ENCODE peak calls at places on chromosomes 1 and 21, in six cellular contexts. One of them, this sample, is unnamed.

GRCh38 chr1:40633563-40634376 is 31.7 kb downstream of the RIMS3 start:
- DNase-seq in HCT116: no peak
- DNase-seq in right lobe of liver: no peak
- DNase-seq in body of pancreas: peak
- DNase-seq in transverse colon: peak
- DNase-seq in NB4: no peak
- DNase-seq in this sample: peak

GRCh38 chr1:212466913-212467650 is 34.4 kb downstream of the NENF start:
- DNase-seq in right lobe of liver: no peak
- DNase-seq in body of pancreas: no peak
- DNase-seq in NB4: no peak
- DNase-seq in transverse colon: no peak
- DNase-seq in HCT116: no peak
- DNase-seq in this sample: no peak

GRCh38 chr1:209168204-209168603 is 415.3 kb upstream of the CAMK1G start:
- DNase-seq in HCT116: no peak
- DNase-seq in transverse colon: no peak
- DNase-seq in right lobe of liver: peak
- DNase-seq in body of pancreas: peak
- DNase-seq in NB4: no peak
- DNase-seq in this sample: no peak

GRCh38 chr1:179095377-179095776 is 13.5 kb downstream of the TOR3A start:
- DNase-seq in right lobe of liver: no peak
- DNase-seq in HCT116: no peak
- DNase-seq in body of pancreas: no peak
- DNase-seq in transverse colon: no peak
- DNase-seq in NB4: no peak
- DNase-seq in this sample: no peak

GRCh38 chr1:227453962-227454361 is 109.4 kb upstream of the ZNF678 start:
- DNase-seq in right lobe of liver: no peak
- DNase-seq in body of pancreas: no peak
- DNase-seq in transverse colon: no peak
- DNase-seq in HCT116: no peak
- DNase-seq in NB4: no peak
- DNase-seq in this sample: no peak

GRCh38 chr21:45076245-45076661 is 1.9 kb downstream of the ADARB1 start:
- DNase-seq in body of pancreas: no peak
- DNase-seq in NB4: peak
- DNase-seq in right lobe of liver: no peak
- DNase-seq in transverse colon: no peak
- DNase-seq in HCT116: no peak
- DNase-seq in this sample: peak

GRCh38 chr1:179366093-179366800 is 476 bp downstream of the AXDND1 start:
- DNase-seq in body of pancreas: no peak
- DNase-seq in HCT116: no peak
- DNase-seq in right lobe of liver: no peak
- DNase-seq in NB4: no peak
- DNase-seq in transverse colon: no peak
- DNase-seq in this sample: peak

GRCh38 chr1:12618661-12619395 is 818 bp upstream of the DHRS3 start:
- DNase-seq in transverse colon: peak
- DNase-seq in HCT116: peak
- DNase-seq in right lobe of liver: peak
- DNase-seq in body of pancreas: peak
- DNase-seq in NB4: peak
- DNase-seq in this sample: peak

GRCh38 chr1:90133133-90133532 is 138.2 kb downstream of the ZNF326 start:
- DNase-seq in HCT116: peak
- DNase-seq in NB4: peak
- DNase-seq in right lobe of liver: no peak
- DNase-seq in body of pancreas: peak
- DNase-seq in transverse colon: peak
- DNase-seq in this sample: peak

GRCh38 chr1:115768549-115768948 is at the start of gene CASQ2:
- DNase-seq in right lobe of liver: no peak
- DNase-seq in NB4: no peak
- DNase-seq in transverse colon: no peak
- DNase-seq in body of pancreas: no peak
- DNase-seq in HCT116: no peak
- DNase-seq in this sample: no peak
- TF ChIP-seq POLR2A in right lobe of liver: no peak
- TF ChIP-seq POLR2A in NB4: no peak
- TF ChIP-seq POLR2A in transverse colon: peak
- TF ChIP-seq POLR2A in body of pancreas: no peak
- TF ChIP-seq POLR2A in HCT116: no peak
- TF ChIP-seq POLR2A in this sample: no peak

GRCh38 chr1:236063551-236063918 is 1.4 kb downstream of the NID1 start:
- DNase-seq in NB4: no peak
- DNase-seq in transverse colon: no peak
- DNase-seq in body of pancreas: no peak
- DNase-seq in HCT116: no peak
- DNase-seq in right lobe of liver: no peak
- DNase-seq in this sample: no peak

GRCh38 chr1:236063919-236064673 is 794 bp downstream of the NID1 start:
- DNase-seq in body of pancreas: peak
- DNase-seq in NB4: no peak
- DNase-seq in transverse colon: peak
- DNase-seq in HCT116: no peak
- DNase-seq in right lobe of liver: peak
- DNase-seq in this sample: no peak

GRCh38 chr1:236065509-236066005 is 667 bp upstream of the NID1 start:
- DNase-seq in NB4: no peak
- DNase-seq in transverse colon: no peak
- DNase-seq in body of pancreas: no peak
- DNase-seq in HCT116: no peak
- DNase-seq in right lobe of liver: no peak
- DNase-seq in this sample: no peak

GRCh38 chr1:236066054-236066453 is 1.2 kb upstream of the NID1 start:
- DNase-seq in NB4: no peak
- DNase-seq in transverse colon: no peak
- DNase-seq in HCT116: no peak
- DNase-seq in body of pancreas: no peak
- DNase-seq in right lobe of liver: no peak
- DNase-seq in this sample: no peak

DNA sequence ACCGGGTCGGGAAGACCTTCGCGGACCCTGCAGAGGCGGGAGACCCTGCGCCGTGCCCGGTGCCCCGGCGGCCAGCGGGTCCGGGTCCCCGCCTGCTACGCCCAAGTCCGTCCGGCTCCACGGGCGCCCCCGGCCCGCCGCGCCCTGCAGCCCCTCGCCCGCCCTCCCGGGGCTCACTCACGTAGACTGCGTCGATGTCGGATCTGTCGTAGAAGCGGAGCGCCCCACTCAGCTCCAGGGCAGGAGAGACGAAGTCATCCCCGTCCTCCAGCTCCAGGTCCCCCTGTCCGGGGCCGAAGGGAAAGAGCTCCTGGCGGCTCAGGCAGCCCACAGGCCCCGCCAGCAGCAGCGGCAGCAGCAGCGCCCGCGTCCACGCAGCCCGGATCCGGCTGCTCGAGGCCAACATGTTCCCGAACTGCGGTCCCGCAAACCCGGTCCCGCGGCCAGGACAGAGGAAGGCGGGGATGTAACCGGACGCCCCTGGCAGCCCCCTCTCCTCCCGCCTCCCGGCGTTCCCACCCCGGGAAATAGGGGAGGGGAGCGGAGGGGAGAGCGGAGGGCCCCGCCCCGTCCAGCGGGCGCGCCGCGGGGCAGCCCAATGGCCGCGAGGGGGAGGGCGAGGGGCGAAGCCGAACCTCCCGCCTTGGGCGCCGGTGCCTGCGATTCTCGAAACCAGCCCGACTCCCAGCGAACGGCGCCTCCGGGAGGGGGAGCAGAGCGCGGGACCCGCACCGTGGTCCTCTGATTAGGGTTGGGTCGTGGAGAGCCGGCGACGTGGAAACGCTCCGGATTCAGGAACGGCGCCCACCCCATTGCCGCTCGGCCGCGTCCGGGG is at the start of gene NID1:
- DNase-seq in right lobe of liver: peak
- DNase-seq in NB4: no peak
- DNase-seq in body of pancreas: peak
- DNase-seq in transverse colon: peak
- DNase-seq in HCT116: no peak
- DNase-seq in this sample: peak
- TF ChIP-seq POLR2A in right lobe of liver: peak
- TF ChIP-seq POLR2A in NB4: no peak
- TF ChIP-seq POLR2A in body of pancreas: peak
- TF ChIP-seq POLR2A in transverse colon: peak
- TF ChIP-seq POLR2A in HCT116: no peak
- TF ChIP-seq POLR2A in this sample: no peak

GRCh38 chr1:74610961-74611360 is 62.6 kb downstream of the ERICH3 start:
- DNase-seq in transverse colon: no peak
- DNase-seq in body of pancreas: no peak
- DNase-seq in right lobe of liver: no peak
- DNase-seq in NB4: no peak
- DNase-seq in HCT116: no peak
- DNase-seq in this sample: no peak
- TF ChIP-seq POLR2A in transverse colon: no peak
- TF ChIP-seq POLR2A in body of pancreas: no peak
- TF ChIP-seq POLR2A in right lobe of liver: no peak
- TF ChIP-seq POLR2A in NB4: no peak
- TF ChIP-seq POLR2A in HCT116: no peak
- TF ChIP-seq POLR2A in this sample: no peak

DNA sequence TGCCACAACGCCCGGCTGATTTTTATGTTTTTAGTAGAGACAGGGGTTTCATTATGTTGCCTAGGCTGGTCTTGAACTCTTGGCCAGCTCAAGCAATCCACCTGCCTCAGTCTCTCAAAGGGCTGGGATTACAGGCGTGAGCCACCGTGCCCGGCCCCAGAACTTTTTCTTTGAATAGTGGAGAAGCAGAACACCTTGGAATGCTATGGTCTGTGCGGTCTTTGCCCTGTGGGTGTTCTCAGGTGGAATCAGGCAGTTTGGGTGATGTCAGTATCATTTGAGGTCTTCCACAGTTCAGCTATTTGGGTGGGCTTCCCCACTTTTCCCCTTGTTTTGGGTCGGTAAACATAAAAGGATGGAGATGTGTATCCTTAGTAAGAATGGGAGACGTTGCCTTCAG is 17.6 kb downstream of the CAMTA1 start:
- DNase-seq in transverse colon: no peak
- DNase-seq in body of pancreas: no peak
- DNase-seq in HCT116: no peak
- DNase-seq in NB4: no peak
- DNase-seq in right lobe of liver: no peak
- DNase-seq in this sample: no peak
- TF ChIP-seq POLR2A in transverse colon: no peak
- TF ChIP-seq POLR2A in body of pancreas: no peak
- TF ChIP-seq POLR2A in HCT116: no peak
- TF ChIP-seq POLR2A in NB4: no peak
- TF ChIP-seq POLR2A in right lobe of liver: no peak
- TF ChIP-seq POLR2A in this sample: no peak

DNA sequence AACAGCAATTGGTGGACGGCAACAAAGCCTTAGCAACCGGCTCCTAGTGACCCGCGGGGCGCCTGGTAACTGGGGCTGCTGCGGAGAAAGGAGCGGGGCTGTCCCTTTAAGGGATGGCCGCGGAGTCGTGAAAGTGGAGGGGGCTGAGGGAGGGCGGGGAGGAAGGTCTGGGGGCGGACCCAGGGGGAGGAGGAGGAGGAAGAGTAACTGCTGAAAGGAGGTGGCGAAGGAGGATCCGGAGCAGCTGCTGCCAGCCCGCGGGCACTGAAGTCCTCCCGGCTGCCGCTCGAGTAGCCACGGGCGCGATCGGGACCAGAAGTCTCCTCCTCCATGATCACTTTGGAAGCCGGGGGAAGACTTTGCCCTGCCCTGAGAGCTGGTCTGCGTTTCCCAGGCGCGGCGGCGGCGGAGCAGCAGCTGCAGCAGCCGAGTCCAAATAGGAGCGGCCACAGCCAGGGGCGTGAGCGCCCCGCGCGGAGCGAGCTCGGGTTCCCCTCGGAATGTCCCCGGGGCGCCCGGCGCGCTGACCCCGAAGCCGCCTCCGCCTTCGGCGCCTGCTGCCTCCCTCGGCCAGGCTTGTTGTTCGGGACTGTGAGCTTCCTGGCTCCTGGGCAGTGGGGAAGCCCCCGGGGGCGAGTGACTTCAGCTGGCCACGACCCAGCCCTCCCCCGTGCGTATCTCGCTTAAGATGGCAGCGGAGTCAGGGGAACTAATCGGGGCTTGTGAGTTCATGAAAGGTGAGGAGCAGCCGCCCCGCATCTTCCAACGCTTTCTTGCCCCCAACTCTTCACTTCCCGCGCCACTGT is at the start of gene CDC14A:
- DNase-seq in HCT116: peak
- DNase-seq in right lobe of liver: peak
- DNase-seq in transverse colon: peak
- DNase-seq in body of pancreas: peak
- DNase-seq in NB4: peak
- DNase-seq in this sample: peak
- TF ChIP-seq POLR2A in HCT116: peak
- TF ChIP-seq POLR2A in right lobe of liver: peak
- TF ChIP-seq POLR2A in transverse colon: peak
- TF ChIP-seq POLR2A in body of pancreas: peak
- TF ChIP-seq POLR2A in NB4: peak
- TF ChIP-seq POLR2A in this sample: peak

GRCh38 chr1:103525114-103525606 is 339 bp upstream of the RNPC3 start:
- DNase-seq in NB4: peak
- DNase-seq in right lobe of liver: no peak
- DNase-seq in transverse colon: no peak
- DNase-seq in HCT116: no peak
- DNase-seq in body of pancreas: peak
- DNase-seq in this sample: peak

GRCh38 chr1:103527331-103527730 is 1.8 kb downstream of the RNPC3 start:
- DNase-seq in transverse colon: no peak
- DNase-seq in right lobe of liver: no peak
- DNase-seq in body of pancreas: no peak
- DNase-seq in NB4: no peak
- DNase-seq in HCT116: no peak
- DNase-seq in this sample: no peak

GRCh38 chr1:103523346-103523745 is 2.2 kb upstream of the RNPC3 start:
- DNase-seq in HCT116: no peak
- DNase-seq in body of pancreas: no peak
- DNase-seq in transverse colon: no peak
- DNase-seq in right lobe of liver: no peak
- DNase-seq in NB4: no peak
- DNase-seq in this sample: no peak

GRCh38 chr1:103529746-103530145 is 4.2 kb downstream of the RNPC3 start:
- DNase-seq in body of pancreas: peak
- DNase-seq in transverse colon: no peak
- DNase-seq in NB4: peak
- DNase-seq in right lobe of liver: no peak
- DNase-seq in HCT116: no peak
- DNase-seq in this sample: peak

GRCh38 chr1:103525607-103526507 is at the start of gene RNPC3:
- DNase-seq in transverse colon: peak
- DNase-seq in body of pancreas: peak
- DNase-seq in right lobe of liver: peak
- DNase-seq in NB4: peak
- DNase-seq in HCT116: peak
- DNase-seq in this sample: peak
- TF ChIP-seq POLR2A in transverse colon: peak
- TF ChIP-seq POLR2A in body of pancreas: no peak
- TF ChIP-seq POLR2A in right lobe of liver: peak
- TF ChIP-seq POLR2A in NB4: peak
- TF ChIP-seq POLR2A in HCT116: no peak
- TF ChIP-seq POLR2A in this sample: peak

GRCh38 chr1:25031966-25032667 is 102.0 kb upstream of the RUNX3 start:
- DNase-seq in NB4: no peak
- DNase-seq in body of pancreas: peak
- DNase-seq in HCT116: no peak
- DNase-seq in transverse colon: peak
- DNase-seq in right lobe of liver: no peak
- DNase-seq in this sample: no peak
- TF ChIP-seq POLR2A in NB4: no peak
- TF ChIP-seq POLR2A in body of pancreas: no peak
- TF ChIP-seq POLR2A in HCT116: no peak
- TF ChIP-seq POLR2A in transverse colon: no peak
- TF ChIP-seq POLR2A in right lobe of liver: no peak
- TF ChIP-seq POLR2A in this sample: no peak

GRCh38 chr1:23964790-23965740 is 5.4 kb downstream of the PNRC2 start:
- DNase-seq in NB4: no peak
- DNase-seq in HCT116: no peak
- DNase-seq in right lobe of liver: no peak
- DNase-seq in transverse colon: no peak
- DNase-seq in body of pancreas: no peak
- DNase-seq in this sample: no peak
- TF ChIP-seq POLR2A in NB4: no peak
- TF ChIP-seq POLR2A in HCT116: no peak
- TF ChIP-seq POLR2A in right lobe of liver: no peak
- TF ChIP-seq POLR2A in transverse colon: no peak
- TF ChIP-seq POLR2A in body of pancreas: no peak
- TF ChIP-seq POLR2A in this sample: no peak

This sample was measured in erythroblast.